ENCODE peak calls at places on chromosomes 3 and 15, in six cellular contexts. E, L, J, W, N and S are unnamed samples. For H3K4me1, the result is how much of the 10 kb centered on the place peaks cover.

GRCh38 chr15:41772720-41773331 is 1.5 kb upstream of the MAPKBP1 start:
- DNase-seq in L (no peak), N (peak), W (peak), J (peak), E (peak), S (peak)

GRCh38 chr15:52251144-52251860 is 44.3 kb downstream of the MYO5C start:
- DNase-seq in L (no peak), E (no peak), J (no peak), N (no peak), W (no peak), S (no peak)

GRCh38 chr3:108221911-108222812 is at the start of gene IFT57:
- DNase-seq in N (peak), E (peak), J (peak), L (peak), W (peak), S (peak)

GRCh38 chr3:126136428-126137220 is 43.8 kb downstream of the ALDH1L1 start:
- DNase-seq in E (peak), N (no peak), L (no peak), W (peak), J (no peak), S (no peak)

GRCh38 chr3:32595318-32595717 is 24.7 kb upstream of the DYNC1LI1 start:
- DNase-seq in L (no peak), J (no peak), W (no peak), N (no peak), E (no peak), S (no peak)

GRCh38 chr15:86743283-86743903 is 663.7 kb downstream of the AGBL1 start:
- DNase-seq in N (peak), E (peak), W (peak), L (peak), J (peak), S (peak)

GRCh38 chr3:79598594-79598993 is 169.2 kb downstream of the ROBO1 start:
- DNase-seq in L (no peak), N (no peak), W (no peak), E (no peak), J (peak), S (no peak)

GRCh38 chr15:39579487-39580116 is 1.3 kb upstream of the THBS1 start:
- DNase-seq in W (peak), N (no peak), J (peak), L (peak), E (peak), S (no peak)

GRCh38 chr15:90571063-90571541 is 41.4 kb downstream of the CRTC3 start:
- DNase-seq in N (no peak), J (peak), L (no peak), E (peak), W (no peak), S (no peak)

GRCh38 chr3:16923112-16923511 is 38.4 kb downstream of the PLCL2 start:
- DNase-seq in N (no peak), E (no peak), L (no peak), W (no peak), J (no peak), S (no peak)

GRCh38 chr3:16917980-16918682 is 33.4 kb downstream of the PLCL2 start:
- DNase-seq in L (no peak), J (no peak), E (no peak), W (no peak), N (no peak), S (no peak)

GRCh38 chr3:16917256-16917935 is 32.6 kb downstream of the PLCL2 start:
- DNase-seq in W (no peak), E (no peak), N (no peak), J (no peak), L (no peak), S (no peak)

GRCh38 chr3:16916840-16917239 is 32.1 kb downstream of the PLCL2 start:
- DNase-seq in W (no peak), L (no peak), N (no peak), E (no peak), J (no peak), S (no peak)

GRCh38 chr3:16918683-16919025 is 33.9 kb downstream of the PLCL2 start:
- DNase-seq in N (no peak), L (no peak), E (no peak), W (no peak), J (no peak), S (no peak)
- H3K27ac ChIP-seq in N (no peak), L (peak), E (no peak), W (no peak), J (no peak), S (no peak)

GRCh38 chr3:39383913-39384664 is 919 bp downstream of the SLC25A38 start:
- DNase-seq in L (peak), W (peak), E (peak), N (peak), J (peak), S (peak)
- H3K4me1 ChIP-seq in L (under half), W (under half), E (under half), N (under half), J (under half), S (under half)

GRCh38 chr3:63867225-63867624 is 3.6 kb downstream of the ATXN7 start:
- DNase-seq in W (no peak), L (no peak), E (no peak), N (no peak), J (no peak), S (no peak)
- H3K4me3 ChIP-seq in W (no peak), L (no peak), E (no peak), N (no peak), J (no peak), S (no peak)

GRCh38 chr15:74869372-74869725 is 3.8 kb downstream of the SCAMP2 start:
- DNase-seq in W (no peak), J (no peak), E (no peak), L (no peak), N (no peak), S (no peak)
- H3K27ac ChIP-seq in W (peak), J (no peak), E (peak), L (peak), N (peak), S (peak)

DNA sequence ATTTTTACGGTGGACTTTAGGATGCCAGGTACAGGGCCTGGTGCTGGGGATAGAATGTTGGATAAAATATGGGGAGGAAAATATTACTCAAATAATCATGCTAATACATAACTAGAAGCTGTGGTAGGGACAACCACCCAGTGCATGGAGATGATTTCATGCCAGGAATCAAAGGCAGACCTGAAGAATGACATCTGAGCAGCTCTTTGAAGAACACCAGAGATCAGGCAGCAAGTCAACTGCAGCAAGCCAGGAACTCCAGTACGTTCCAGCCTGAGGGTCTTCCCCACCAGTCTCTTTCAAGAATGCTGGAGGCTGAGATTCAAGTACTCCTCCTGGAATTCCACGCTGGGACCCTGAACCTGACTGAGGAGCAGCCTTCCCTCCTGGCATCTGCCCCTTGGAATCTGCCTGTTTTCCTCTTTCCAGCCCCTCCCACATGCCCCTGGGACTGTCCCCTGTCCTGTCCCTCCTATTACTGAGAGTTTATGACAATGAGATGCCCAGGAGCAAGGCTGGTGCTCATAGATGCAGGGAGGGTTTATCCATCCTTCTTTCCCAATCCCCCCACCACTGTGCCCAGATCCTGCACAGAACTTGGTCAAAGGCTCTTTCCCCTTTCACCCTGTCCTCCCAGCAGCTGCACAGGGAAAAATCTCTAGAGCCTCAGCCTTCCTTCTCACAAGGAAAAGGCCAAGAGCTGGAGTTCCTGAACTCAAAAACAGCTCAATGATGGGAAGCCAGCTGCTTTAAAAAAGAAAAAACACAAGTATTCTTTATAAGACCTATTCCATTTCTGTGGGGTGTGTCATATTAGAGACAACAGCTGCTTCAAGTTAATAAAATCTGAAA is 68.0 kb downstream of the PDZRN3 start:
- DNase-seq in E (no peak), N (no peak), J (no peak), W (no peak), L (no peak), S (no peak)
- H3K4me1 ChIP-seq in E (under half), N (under half), J (under half), W (under half), L (under half), S (under half)

DNA sequence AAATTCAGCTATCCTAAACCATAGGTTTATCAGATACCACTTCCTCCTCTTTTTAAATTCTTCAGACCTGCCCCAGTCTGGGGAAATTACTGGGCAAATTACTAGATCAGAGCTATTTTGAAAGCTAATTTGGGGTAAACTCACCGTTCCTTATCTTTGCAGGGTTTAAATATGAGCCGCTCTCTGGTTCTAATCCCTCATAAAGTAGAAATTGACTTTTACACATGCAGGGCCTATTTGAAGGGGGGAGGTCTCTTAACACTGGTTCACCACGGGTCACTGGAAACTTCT is 11.0 kb upstream of the MEIS2 start:
- DNase-seq in N (no peak), L (no peak), W (no peak), J (no peak), E (no peak), S (no peak)
- H3K4me3 ChIP-seq in N (no peak), L (peak), W (peak), J (no peak), E (no peak), S (no peak)

GRCh38 chr15:67172172-67172571 is 82.3 kb downstream of the AAGAB start:
- DNase-seq in L (no peak), E (no peak), N (no peak), W (no peak), J (no peak), S (no peak)

GRCh38 chr15:67170143-67170885 is 84.1 kb downstream of the AAGAB start:
- DNase-seq in E (no peak), W (no peak), L (peak), J (no peak), N (no peak), S (no peak)

GRCh38 chr15:67173786-67174185 is 80.7 kb downstream of the AAGAB start:
- DNase-seq in J (no peak), W (no peak), E (no peak), N (no peak), L (no peak), S (no peak)

GRCh38 chr15:67173015-67173414 is 81.4 kb downstream of the AAGAB start:
- DNase-seq in W (no peak), N (no peak), L (peak), E (no peak), J (no peak), S (no peak)

GRCh38 chr15:67171471-67171870 is 83.0 kb downstream of the AAGAB start:
- DNase-seq in L (no peak), N (no peak), E (no peak), W (no peak), J (no peak), S (no peak)
- H3K27ac ChIP-seq in L (no peak), N (no peak), E (no peak), W (no peak), J (no peak), S (no peak)